ENCODE peak calls at places on chromosome 1, in seven cellular contexts. L is neural crest cell, G is transverse colon, Y is IMR-90, C is cardiac muscle cell, V is heart right ventricle, U is K562. B is an unnamed sample.

GRCh38 chr1:9427388-9427787 is 111.9 kb upstream of the SLC25A33 start:
- DNase-seq in C (no peak), G (no peak), U (no peak), V (no peak), Y (no peak), L (no peak), B (no peak)

GRCh38 chr1:209768354-209768774 is 12.5 kb downstream of the TRAF3IP3 start:
- DNase-seq in V (no peak), G (peak), U (no peak), L (no peak), Y (no peak), C (no peak), B (no peak)

GRCh38 chr1:28371011-28371378 is 1.5 kb downstream of the PHACTR4 start:
- DNase-seq in V (no peak), Y (no peak), C (no peak), L (no peak), U (no peak), G (no peak), B (no peak)

GRCh38 chr1:223683586-223684487 is 18.3 kb upstream of the CAPN8 start:
- DNase-seq in Y (peak), C (peak), G (peak), V (no peak), L (peak), U (peak), B (no peak)

GRCh38 chr1:216841165-216841564 is 117.9 kb upstream of the ESRRG start:
- DNase-seq in G (no peak), C (no peak), L (no peak), U (no peak), Y (no peak), V (no peak), B (no peak)

GRCh38 chr1:44027320-44027719 is 3.9 kb downstream of the SLC6A9 start:
- DNase-seq in U (no peak), G (no peak), Y (no peak), L (no peak), C (no peak), V (no peak), B (no peak)

GRCh38 chr1:166730299-166730888 is 108.9 kb upstream of the POGK start:
- DNase-seq in G (no peak), Y (no peak), C (no peak), U (peak), L (no peak), V (no peak), B (no peak)

GRCh38 chr1:164683235-164683634 is 124.3 kb downstream of the PBX1 start:
- DNase-seq in C (no peak), U (no peak), Y (no peak), V (no peak), G (no peak), L (no peak), B (no peak)

GRCh38 chr1:109107785-109108184 is 6.1 kb upstream of the ELAPOR1 start:
- DNase-seq in L (no peak), G (no peak), U (no peak), C (no peak), V (no peak), Y (no peak), B (no peak)

GRCh38 chr1:32431736-32432400 is 33.0 kb upstream of the ZBTB8B start:
- DNase-seq in G (no peak), U (no peak), Y (no peak), C (no peak), V (no peak), L (no peak), B (no peak)

GRCh38 chr1:231584117-231584516 is 42.5 kb upstream of the DISC1 start:
- DNase-seq in C (no peak), G (no peak), Y (peak), U (no peak), L (no peak), V (no peak), B (peak)

GRCh38 chr1:32900956-32901822 is at the start of gene TMEM54:
- DNase-seq in C (peak), U (peak), V (peak), L (no peak), Y (peak), G (peak), B (no peak)

GRCh38 chr1:30727796-30728195 is 4.4 kb upstream of the MATN1 start:
- DNase-seq in L (no peak), U (peak), V (no peak), Y (peak), C (no peak), G (no peak), B (no peak)

GRCh38 chr1:41530411-41530810 is 45.9 kb upstream of the EDN2 start:
- DNase-seq in C (no peak), G (no peak), V (no peak), Y (no peak), U (no peak), L (no peak), B (no peak)

GRCh38 chr1:8416857-8417256 is 98.9 kb downstream of the SLC45A1 start:
- DNase-seq in C (no peak), V (no peak), G (no peak), U (no peak), L (no peak), Y (no peak), B (no peak)

GRCh38 chr1:211830330-211831142 is at the start of gene LPGAT1:
- DNase-seq in Y (peak), L (peak), V (peak), C (peak), G (peak), U (peak), B (no peak)

GRCh38 chr1:20496241-20496661 is 10.2 kb upstream of the CAMK2N1 start:
- DNase-seq in G (no peak), V (no peak), C (no peak), U (no peak), L (no peak), Y (peak), B (peak)

GRCh38 chr1:243550276-243550675 is 294.4 kb downstream of the SDCCAG8 start:
- DNase-seq in G (no peak), L (no peak), C (no peak), Y (peak), U (no peak), V (no peak), B (peak)

GRCh38 chr1:171379846-171380245 is 65.9 kb downstream of the FMO4 start:
- DNase-seq in V (no peak), L (no peak), U (no peak), Y (no peak), C (no peak), G (no peak), B (no peak)

GRCh38 chr1:183126528-183126927 is 59.5 kb upstream of the LAMC2 start:
- DNase-seq in L (no peak), G (no peak), Y (peak), C (no peak), V (no peak), U (no peak), B (no peak)

GRCh38 chr1:53362851-53363642 is 35.2 kb upstream of the LRP8 start:
- DNase-seq in V (no peak), L (no peak), Y (no peak), G (no peak), C (no peak), U (peak), B (no peak)

GRCh38 chr1:100428160-100428559 is 75.9 kb downstream of the CDC14A start:
- DNase-seq in C (no peak), L (no peak), Y (peak), V (no peak), U (no peak), G (no peak), B (no peak)

GRCh38 chr1:61605607-61606321 is 119.2 kb downstream of the TM2D1 start:
- DNase-seq in G (no peak), U (no peak), V (no peak), Y (peak), L (no peak), C (no peak), B (peak)

GRCh38 chr1:186465956-186466355 is 5.0 kb upstream of the PDC start:
- DNase-seq in U (no peak), V (no peak), L (no peak), C (no peak), G (no peak), Y (peak), B (no peak)

GRCh38 chr1:29209173-29209572 is 21.6 kb downstream of the MECR start:
- DNase-seq in Y (peak), L (no peak), U (no peak), G (no peak), C (no peak), V (no peak), B (no peak)

GRCh38 chr1:207868769-207869721 is 41.9 kb downstream of the CD34 start:
- DNase-seq in U (peak), C (peak), Y (peak), L (peak), V (peak), G (peak), B (no peak)

GRCh38 chr1:201288765-201289164 is 5.5 kb downstream of the PKP1 start:
- DNase-seq in U (no peak), C (no peak), V (no peak), L (no peak), G (no peak), Y (no peak), B (no peak)

GRCh38 chr1:28359592-28360239 is 9.8 kb upstream of the PHACTR4 start:
- DNase-seq in Y (peak), L (peak), U (peak), V (peak), C (peak), G (peak), B (no peak)

GRCh38 chr1:86942743-86943142 is 28.3 kb downstream of the HS2ST1 start:
- DNase-seq in U (no peak), C (no peak), L (no peak), Y (no peak), G (no peak), V (no peak), B (no peak)

GRCh38 chr1:184210048-184210447 is 158.5 kb downstream of the TSEN15 start:
- DNase-seq in G (no peak), U (no peak), C (peak), Y (peak), L (no peak), V (no peak), B (peak)

GRCh38 chr1:120178799-120179419 is 2.6 kb upstream of the SEC22B start:
- DNase-seq in G (no peak), U (peak), Y (peak), V (no peak), C (no peak), L (no peak), B (no peak)

GRCh38 chr1:14778882-14779594 is 180.6 kb downstream of the KAZN start:
- DNase-seq in C (peak), U (peak), G (peak), V (peak), Y (peak), L (peak), B (no peak)
- TF ChIP-seq CTCF in C (peak), U (peak), G (peak), V (peak), Y (peak), L (peak), B (peak)

GRCh38 chr1:151689494-151689893 is 27.1 kb downstream of the CELF3 start:
- DNase-seq in Y (no peak), U (no peak), V (no peak), L (no peak), G (no peak), C (no peak), B (no peak)

DNA sequence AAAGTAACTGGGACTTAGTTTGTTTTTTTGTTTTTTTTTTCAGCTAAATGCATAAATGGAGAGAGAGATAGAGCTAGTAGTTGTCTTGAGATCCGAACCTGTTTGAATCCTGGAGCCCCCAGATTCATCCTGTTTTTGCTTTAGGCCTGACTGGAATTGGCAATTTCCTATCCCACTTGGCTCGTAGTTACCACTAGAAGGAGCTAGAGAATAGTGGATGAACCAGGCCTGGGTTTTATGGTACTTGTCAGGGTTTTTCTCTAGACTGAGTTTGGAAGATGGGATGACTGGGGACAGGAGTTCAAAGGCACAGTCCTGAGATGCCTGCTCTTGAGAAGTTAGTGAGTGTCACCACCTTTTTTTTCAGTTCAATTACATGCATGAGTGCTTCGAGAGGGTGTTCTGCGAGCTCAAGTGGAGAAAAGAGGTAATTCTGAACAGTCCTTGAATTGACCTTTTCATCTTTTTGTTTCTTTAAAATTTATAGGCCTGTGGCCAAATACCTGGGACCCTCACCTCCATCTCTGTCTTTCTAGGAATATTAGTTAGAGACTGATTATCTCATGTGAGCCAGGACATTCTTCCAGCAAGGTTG is 23.4 kb downstream of the CELF3 start:
- DNase-seq in U (no peak), C (peak), Y (peak), V (no peak), G (no peak), L (no peak), B (no peak)
- TF ChIP-seq CTCF in U (peak), C (peak), Y (peak), V (peak), G (peak), L (peak), B (peak)

DNA sequence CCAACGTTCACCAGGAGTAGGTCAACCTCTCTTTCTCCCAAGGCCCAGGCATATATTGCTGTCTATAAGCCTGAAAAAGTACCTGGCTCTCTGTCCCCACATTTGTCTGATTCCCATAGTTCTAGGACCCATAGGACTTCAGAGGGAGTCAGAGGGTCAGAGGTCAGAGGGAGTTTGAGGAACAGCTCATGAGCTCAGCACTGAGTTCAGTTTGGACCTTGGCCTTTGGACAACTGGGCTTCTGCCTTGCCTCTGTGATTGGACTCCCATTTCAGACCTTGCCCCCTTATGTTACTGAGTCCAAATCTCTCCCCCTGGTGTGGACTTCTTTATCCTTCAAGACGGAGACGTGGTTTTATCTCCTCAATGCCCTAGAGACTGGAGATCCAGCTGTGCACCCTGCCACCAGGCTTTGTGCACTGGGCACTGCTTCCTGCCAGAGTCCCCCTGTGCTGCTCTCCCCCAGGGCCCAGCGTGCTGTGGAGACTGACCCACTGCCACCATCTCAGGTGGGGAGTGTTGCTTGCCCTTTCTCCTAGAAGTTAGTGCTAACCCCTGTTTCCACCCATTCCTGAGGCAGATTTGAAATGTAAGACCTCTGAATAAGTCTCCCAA is 3.2 kb downstream of the CTSE start:
- DNase-seq in C (no peak), L (no peak), Y (no peak), G (no peak), V (no peak), U (no peak), B (no peak)
- TF ChIP-seq CTCF in C (no peak), L (no peak), Y (no peak), G (no peak), V (no peak), U (no peak), B (no peak)

GRCh38 chr1:37998913-37999433 is 6.3 kb downstream of the FHL3 start:
- DNase-seq in L (no peak), Y (no peak), U (no peak), G (no peak), C (no peak), V (no peak), B (no peak)
- TF ChIP-seq CTCF in L (no peak), Y (no peak), U (peak), G (no peak), C (no peak), V (peak), B (peak)